ENCODE peak calls at places on chromosomes 3 and 15, in five cellular contexts. M is body of pancreas, Y is right cardiac atrium, I is esophagus squamous epithelium, T is A673. P is an unnamed sample.

GRCh38 chr3:177629276-177629675 is 432.0 kb upstream of the TBL1XR1 start:
- DNase-seq in M (no peak), Y (no peak), I (no peak), T (no peak), P (no peak)

GRCh38 chr3:126487151-126487771 is 11.6 kb upstream of the ZXDC start:
- DNase-seq in M (peak; percentile 25), Y (no peak), I (no peak), T (peak; percentile 32), P (peak; percentile 62)

GRCh38 chr3:165259518-165260193 is 63.5 kb upstream of the SLITRK3 start:
- DNase-seq in M (peak; percentile 12), Y (no peak), I (no peak), T (peak; percentile 4), P (no peak)

GRCh38 chr3:195546130-195546560 is 3.0 kb upstream of the PPP1R2 start:
- DNase-seq in M (peak; percentile 83), Y (no peak), I (no peak), T (peak; percentile 46), P (peak; percentile 82)

GRCh38 chr3:146189519-146190173 is 28.7 kb upstream of the PLOD2 start:
- DNase-seq in M (peak; percentile 27), Y (no peak), I (no peak), T (peak; percentile 71), P (no peak)

GRCh38 chr3:11481561-11481960 is 162.2 kb downstream of the VGLL4 start:
- DNase-seq in M (peak; percentile 64), Y (peak; percentile 73), I (no peak), T (no peak), P (no peak)

GRCh38 chr3:46908294-46908985 is 30.9 kb downstream of the PTH1R start:
- DNase-seq in M (no peak), Y (peak; percentile 89), I (no peak), T (no peak), P (peak; percentile 87)

GRCh38 chr3:157785071-157785826 is 282.0 kb upstream of the VEPH1 start:
- DNase-seq in M (peak; percentile 22), Y (no peak), I (no peak), T (no peak), P (no peak)

GRCh38 chr3:39404943-39405686 is 1.4 kb upstream of the RPSA start:
- DNase-seq in M (no peak), Y (no peak), I (no peak), T (no peak), P (no peak)

GRCh38 chr3:143001034-143001368 is 369 bp upstream of the U2SURP start:
- DNase-seq in M (no peak), Y (peak; percentile 87), I (no peak), T (no peak), P (peak; percentile 88)

GRCh38 chr3:22894877-22895276 is 308.2 kb upstream of the UBE2E2 start:
- DNase-seq in M (no peak), Y (no peak), I (no peak), T (no peak), P (no peak)

GRCh38 chr3:64166584-64167155 is 58.6 kb downstream of the PRICKLE2 start:
- DNase-seq in M (no peak), Y (no peak), I (no peak), T (peak; percentile 45), P (no peak)

GRCh38 chr15:70478251-70478990 is 284.9 kb downstream of the UACA start:
- DNase-seq in M (peak; percentile 52), Y (peak; percentile 61), I (no peak), T (no peak), P (peak; percentile 72)

GRCh38 chr3:28651159-28651558 is 302.5 kb upstream of the AZI2 start:
- DNase-seq in M (no peak), Y (no peak), I (no peak), T (peak; percentile 6), P (no peak)

GRCh38 chr3:58063424-58063823 is 55.2 kb downstream of the FLNB start:
- DNase-seq in M (peak; percentile 69), Y (no peak), I (no peak), T (peak; percentile 41), P (no peak)

GRCh38 chr15:96327155-96327741 is 3.3 kb upstream of the NR2F2 start:
- DNase-seq in M (peak; percentile 76), Y (no peak), I (no peak), T (peak; percentile 95), P (no peak)

GRCh38 chr3:125043599-125044151 is 12.1 kb downstream of the HEG1 start:
- DNase-seq in M (peak; percentile 22), Y (peak; percentile 88), I (no peak), T (no peak), P (peak; percentile 84)

GRCh38 chr15:79088426-79089205 is 2.0 kb downstream of the RASGRF1 start:
- DNase-seq in M (no peak), Y (no peak), I (no peak), T (no peak), P (no peak)

GRCh38 chr3:159196316-159196715 is 394.5 kb downstream of the MFSD1 start:
- DNase-seq in M (no peak), Y (no peak), I (no peak), T (no peak), P (no peak)

GRCh38 chr3:169929830-169930519 is 18.6 kb downstream of the SAMD7 start:
- DNase-seq in M (no peak), Y (no peak), I (no peak), T (peak; percentile 22), P (no peak)

GRCh38 chr3:183734750-183735284 is 37.2 kb downstream of the YEATS2 start:
- DNase-seq in M (no peak), Y (no peak), I (no peak), T (no peak), P (no peak)

GRCh38 chr15:75200765-75201608 is 695 bp upstream of the C15orf39 start:
- DNase-seq in M (peak; percentile 92), Y (peak; percentile 77), I (no peak), T (peak; percentile 35), P (peak; percentile 91)

GRCh38 chr3:65974505-65974904 is 64.2 kb downstream of the MAGI1 start:
- DNase-seq in M (no peak), Y (no peak), I (no peak), T (no peak), P (no peak)

GRCh38 chr3:65978116-65978515 is 60.6 kb downstream of the MAGI1 start:
- DNase-seq in M (no peak), Y (no peak), I (no peak), T (no peak), P (no peak)

GRCh38 chr3:65979152-65979551 is 59.6 kb downstream of the MAGI1 start:
- DNase-seq in M (peak; percentile 17), Y (peak; percentile 41), I (no peak), T (no peak), P (no peak)

GRCh38 chr3:65975031-65975430 is 63.7 kb downstream of the MAGI1 start:
- DNase-seq in M (no peak), Y (no peak), I (no peak), T (no peak), P (no peak)

GRCh38 chr3:65979731-65980130 is 59.0 kb downstream of the MAGI1 start:
- DNase-seq in M (no peak), Y (no peak), I (no peak), T (no peak), P (no peak)
- H3K4me3 ChIP-seq in M (no peak overlapping the region), Y (no peak overlapping the region), I (no peak overlapping the region), T (no peak overlapping the region), P (no peak overlapping the region)

GRCh38 chr15:85582076-85582718 is 201.8 kb downstream of the AKAP13 start:
- DNase-seq in M (peak; percentile 80), Y (no peak), I (no peak), T (no peak), P (no peak)
- H3K27ac ChIP-seq in M (peak overlapping the region; percentile 93), Y (peak overlapping the region; percentile 99), I (peak overlapping the region; percentile 78), T (no peak overlapping the region), P (peak overlapping the region; percentile 92)

GRCh38 chr15:45242289-45242688 is 9.7 kb upstream of the SLC28A2 start:
- DNase-seq in M (no peak), Y (no peak), I (no peak), T (peak; percentile 12), P (no peak)
- H3K9me3 ChIP-seq in M (peaks cover 32% of the 10 kb centered on the region), Y (peaks cover 14% of the 10 kb centered on the region), I (peaks cover 72% of the 10 kb centered on the region), T (peaks cover 32% of the 10 kb centered on the region), P (peaks cover 28% of the 10 kb centered on the region)

DNA sequence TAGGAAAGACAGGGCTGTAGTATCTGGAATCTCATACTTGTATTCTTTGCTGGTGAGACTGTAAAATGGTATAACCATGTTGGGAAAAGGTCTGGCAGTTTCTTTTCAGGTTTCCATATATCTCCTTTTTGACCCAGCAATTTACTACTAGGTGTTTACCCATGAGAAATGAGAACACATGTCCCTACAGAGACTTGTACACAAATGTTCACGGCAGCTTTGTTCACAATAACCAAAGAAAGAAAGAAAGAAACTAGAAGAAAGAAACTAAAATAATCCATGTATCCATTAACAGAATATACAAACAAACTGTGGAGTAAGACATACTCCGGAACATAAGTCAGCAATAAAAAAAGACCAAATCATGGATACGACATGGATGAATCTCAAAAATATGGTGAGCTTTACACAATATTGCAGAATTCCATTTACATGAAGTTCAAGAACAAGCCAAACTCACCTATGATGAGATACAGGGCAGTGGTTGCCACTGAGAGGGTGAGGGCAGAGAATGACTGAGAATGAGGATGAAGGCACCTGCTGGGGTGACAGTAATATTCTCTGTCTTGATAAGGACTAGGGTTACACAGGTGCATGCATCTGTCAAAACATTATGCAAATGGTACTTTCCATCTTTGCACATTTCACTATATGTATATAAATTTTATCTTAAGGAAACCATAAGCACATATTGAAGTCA is 2.7 kb downstream of the RFTN1 start:
- DNase-seq in M (no peak), Y (no peak), I (no peak), T (no peak), P (no peak)
- H3K4me3 ChIP-seq in M (no peak overlapping the region), Y (no peak overlapping the region), I (no peak overlapping the region), T (no peak overlapping the region), P (peak overlapping the region; percentile 67)

DNA sequence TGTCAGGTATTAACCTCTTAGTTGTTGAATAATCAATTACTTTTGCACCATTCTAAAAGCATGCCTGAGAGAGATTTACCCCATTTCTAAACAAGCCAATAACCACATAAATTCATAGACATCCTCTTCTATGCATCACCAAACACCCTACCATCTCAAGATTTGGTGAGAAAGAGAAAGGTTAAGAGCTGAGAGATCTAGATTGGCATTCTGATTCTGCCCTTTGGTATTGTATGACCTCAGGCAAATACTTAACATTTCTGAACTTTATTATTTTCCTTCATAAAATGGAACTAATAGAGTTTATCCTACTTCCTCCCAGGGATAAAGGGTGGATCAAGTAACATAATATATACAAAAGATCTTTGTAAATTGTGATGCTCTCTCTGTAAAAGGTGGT is 146.5 kb upstream of the MME start:
- DNase-seq in M (no peak), Y (no peak), I (no peak), T (no peak), P (no peak)
- H3K27ac ChIP-seq in M (no peak overlapping the region), Y (no peak overlapping the region), I (no peak overlapping the region), T (no peak overlapping the region), P (no peak overlapping the region)

P was measured in kidney.